ENCODE peak calls at places on chromosome 9, in four cellular contexts. D is neural progenitor cell, Z is heart left ventricle, Y is NT2/D1. E is an unnamed sample. For H3K36me3, the result is how much of the 10 kb centered on the place peaks cover.

GRCh38 chr9:89750117-89750551 is 145.3 kb downstream of the GADD45G start:
- DNase-seq in D (peak), Y (no peak), Z (peak), E (no peak)

GRCh38 chr9:126661521-126662251 is 48.0 kb downstream of the LMX1B start:
- DNase-seq in Z (no peak), D (peak), Y (peak), E (no peak)

GRCh38 chr9:38032266-38032830 is 36.7 kb downstream of the SHB start:
- DNase-seq in D (no peak), Z (no peak), Y (no peak), E (no peak)

GRCh38 chr9:81741103-81741502 is 51.8 kb upstream of the TLE1 start:
- DNase-seq in Y (no peak), Z (no peak), D (no peak), E (no peak)

GRCh38 chr9:107465467-107466451 is 23.8 kb downstream of the KLF4 start:
- DNase-seq in Y (no peak), D (peak), Z (peak), E (peak)

GRCh38 chr9:130535818-130536521 is 43.4 kb upstream of the FUBP3 start:
- DNase-seq in Z (no peak), D (peak), Y (no peak), E (peak)

GRCh38 chr9:111559000-111559610 is 34.1 kb downstream of the ZNF483 start:
- DNase-seq in Y (no peak), D (no peak), Z (no peak), E (no peak)

GRCh38 chr9:137454506-137455360 is 4.4 kb downstream of the NSMF start:
- DNase-seq in Y (no peak), Z (peak), D (peak), E (no peak)

GRCh38 chr9:114364528-114365041 is 23.2 kb downstream of the AKNA start:
- DNase-seq in D (no peak), Y (no peak), Z (no peak), E (no peak)

GRCh38 chr9:104682642-104683041 is 11.7 kb upstream of the OR13D1 start:
- DNase-seq in D (peak), Y (peak), Z (no peak), E (peak)

GRCh38 chr9:115717711-115718173 is 435.8 kb upstream of the PAPPA start:
- DNase-seq in D (no peak), Z (no peak), Y (no peak), E (peak)

GRCh38 chr9:1531411-1531903 is 481.3 kb downstream of the DMRT2 start:
- DNase-seq in D (no peak), Z (no peak), Y (no peak), E (no peak)

GRCh38 chr9:38125889-38126288 is 56.9 kb upstream of the SHB start:
- DNase-seq in Z (no peak), Y (no peak), D (no peak), E (no peak)

GRCh38 chr9:2904242-2904930 is 60.5 kb upstream of the PUM3 start:
- DNase-seq in Y (no peak), Z (no peak), D (peak), E (no peak)

GRCh38 chr9:70117835-70118319 is 74.2 kb downstream of the MAMDC2 start:
- DNase-seq in Z (no peak), D (no peak), Y (no peak), E (peak)

GRCh38 chr9:79565245-79565644 is 6.5 kb upstream of the TLE4 start:
- DNase-seq in D (no peak), Z (no peak), Y (no peak), E (no peak)

GRCh38 chr9:3830296-3830695 is 304.5 kb upstream of the RFX3 start:
- DNase-seq in Y (no peak), D (peak), Z (no peak), E (no peak)

GRCh38 chr9:109499631-109500120 is 1.6 kb upstream of the PTPN3 start:
- DNase-seq in Y (no peak), Z (peak), D (peak), E (peak)

GRCh38 chr9:33921967-33922895 is 105.3 kb downstream of the UBE2R2 start:
- DNase-seq in D (peak), Z (no peak), Y (peak), E (peak)

GRCh38 chr9:19381656-19382055 is 1.6 kb upstream of the RPS6 start:
- DNase-seq in Y (no peak), D (no peak), Z (no peak), E (no peak)

GRCh38 chr9:134730761-134731496 is 89.3 kb downstream of the COL5A1 start:
- DNase-seq in D (no peak), Z (no peak), Y (no peak), E (no peak)

GRCh38 chr9:113463418-113464285 is at the start of gene RGS3:
- DNase-seq in D (peak), Z (peak), Y (peak), E (peak)

GRCh38 chr9:107363511-107364182 is 80.6 kb downstream of the RAD23B start:
- DNase-seq in Z (no peak), Y (no peak), D (peak), E (no peak)

GRCh38 chr9:5072871-5073270 is 87.8 kb downstream of the JAK2 start:
- DNase-seq in D (no peak), Z (no peak), Y (no peak), E (no peak)

GRCh38 chr9:126122901-126123616 is 203.6 kb upstream of the MVB12B start:
- DNase-seq in Z (no peak), Y (no peak), D (no peak), E (no peak)

GRCh38 chr9:127673234-127673633 is 33.6 kb upstream of the CFAP157 start:
- DNase-seq in Z (no peak), Y (no peak), D (no peak), E (no peak)

GRCh38 chr9:36738318-36738975 is 165.8 kb downstream of the MELK start:
- DNase-seq in Z (no peak), Y (no peak), D (no peak), E (peak)

GRCh38 chr9:6909186-6909585 is 151.4 kb downstream of the KDM4C start:
- DNase-seq in Z (no peak), Y (no peak), D (no peak), E (no peak)

GRCh38 chr9:117341161-117341560 is 73.7 kb downstream of the ASTN2 start:
- DNase-seq in Y (no peak), Z (no peak), D (no peak), E (no peak)

GRCh38 chr9:125126019-125126746 is 17.1 kb downstream of the SCAI start:
- DNase-seq in Y (no peak), Z (peak), D (no peak), E (peak)

GRCh38 chr9:104304925-104305324 is 199.1 kb upstream of the OR13F1 start:
- DNase-seq in Z (no peak), Y (peak), D (peak), E (no peak)

GRCh38 chr9:82679488-82679887 is 383.5 kb downstream of the RASEF start:
- DNase-seq in Y (no peak), D (no peak), Z (no peak), E (no peak)

DNA sequence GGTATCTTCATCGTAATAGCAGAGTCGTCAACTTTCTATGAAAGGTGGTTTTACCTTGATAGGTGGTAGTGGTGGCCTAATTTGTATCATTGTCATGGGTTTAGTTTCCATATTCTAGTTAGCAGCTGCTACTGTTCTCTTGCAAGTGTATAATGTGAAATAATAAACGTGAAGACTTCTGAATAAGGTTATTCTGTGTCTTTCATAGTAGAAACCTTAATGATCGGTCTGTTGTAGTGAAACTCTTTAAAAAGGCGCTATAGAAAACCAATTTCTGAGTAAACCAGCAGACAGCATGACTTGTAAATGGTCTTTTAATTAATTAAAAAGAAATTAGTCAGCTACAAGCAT is 1.6 kb downstream of the SET start:
- DNase-seq in Z (no peak), Y (no peak), D (no peak), E (no peak)
- H3K36me3 ChIP-seq in Z (under half), Y (half or more), D (under half), E (under half)

DNA sequence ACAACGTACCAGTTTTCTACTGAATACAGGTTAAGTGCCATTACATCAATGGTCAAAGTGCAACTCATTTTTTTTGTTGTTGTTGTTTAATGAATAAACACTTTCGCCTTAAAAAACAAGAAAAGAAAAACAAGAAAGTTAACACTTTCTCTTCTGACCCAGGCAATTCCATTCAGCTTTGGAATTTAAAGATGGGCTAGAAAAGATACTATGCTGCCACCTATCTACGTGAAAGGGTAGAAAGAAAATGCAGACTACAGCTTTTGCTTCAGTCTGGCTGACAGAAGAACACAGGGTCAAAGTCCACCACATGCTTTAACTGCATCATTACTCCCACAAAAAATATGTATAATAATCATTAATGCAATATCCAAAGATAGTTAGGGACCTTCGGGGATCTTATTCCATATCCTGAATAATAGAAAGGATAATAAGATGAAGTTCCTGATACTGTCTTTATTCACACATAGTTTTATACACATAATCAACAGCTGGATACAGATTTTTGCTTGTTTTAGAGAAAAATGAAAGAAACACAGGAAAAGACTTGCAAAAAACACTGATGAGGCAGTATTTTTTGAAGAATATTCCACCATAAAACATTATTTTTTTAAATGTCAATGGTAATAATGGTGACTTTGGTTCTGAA is 40.4 kb downstream of the ZDHHC21 start:
- DNase-seq in D (peak), Z (no peak), Y (peak), E (peak)
- H3K36me3 ChIP-seq in D (under half), Z (under half), Y (under half), E (under half)

DNA sequence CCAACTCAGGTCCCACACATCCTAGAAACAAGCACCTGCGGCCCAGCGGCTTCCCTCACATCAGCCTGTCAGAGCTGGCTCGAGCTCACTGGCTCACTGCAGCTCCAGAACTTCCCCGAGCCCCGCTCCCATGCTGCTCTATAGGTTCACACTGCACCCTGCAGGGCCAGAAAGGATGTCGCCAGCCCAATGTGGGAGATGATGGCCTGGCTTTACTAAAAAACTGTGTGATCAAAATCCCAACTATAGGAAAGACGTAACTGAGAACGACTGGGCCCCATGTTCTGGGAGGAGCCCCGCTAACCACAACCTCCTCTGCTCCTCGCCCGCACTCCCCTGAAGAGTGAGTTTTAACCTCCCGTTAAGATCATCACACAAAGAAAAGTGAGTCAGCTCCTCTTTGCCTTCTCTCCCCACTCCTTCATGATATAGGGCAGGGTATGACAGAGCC is 4.6 kb downstream of the SURF4 start:
- DNase-seq in D (no peak), Z (no peak), Y (no peak), E (no peak)
- H3K36me3 ChIP-seq in D (under half), Z (under half), Y (half or more), E (under half)

GRCh38 chr9:21579743-21580142 is 97.6 kb upstream of the IFNE start:
- DNase-seq in Z (no peak), D (no peak), Y (no peak), E (no peak)

GRCh38 chr9:21579209-21579608 is 97.1 kb upstream of the IFNE start:
- DNase-seq in D (no peak), Z (no peak), Y (no peak), E (no peak)

GRCh38 chr9:21580636-21581353 is 98.7 kb upstream of the IFNE start:
- DNase-seq in D (no peak), Z (no peak), Y (no peak), E (no peak)

GRCh38 chr9:21574261-21574660 is 92.1 kb upstream of the IFNE start:
- DNase-seq in Z (no peak), Y (no peak), D (no peak), E (no peak)

DNA sequence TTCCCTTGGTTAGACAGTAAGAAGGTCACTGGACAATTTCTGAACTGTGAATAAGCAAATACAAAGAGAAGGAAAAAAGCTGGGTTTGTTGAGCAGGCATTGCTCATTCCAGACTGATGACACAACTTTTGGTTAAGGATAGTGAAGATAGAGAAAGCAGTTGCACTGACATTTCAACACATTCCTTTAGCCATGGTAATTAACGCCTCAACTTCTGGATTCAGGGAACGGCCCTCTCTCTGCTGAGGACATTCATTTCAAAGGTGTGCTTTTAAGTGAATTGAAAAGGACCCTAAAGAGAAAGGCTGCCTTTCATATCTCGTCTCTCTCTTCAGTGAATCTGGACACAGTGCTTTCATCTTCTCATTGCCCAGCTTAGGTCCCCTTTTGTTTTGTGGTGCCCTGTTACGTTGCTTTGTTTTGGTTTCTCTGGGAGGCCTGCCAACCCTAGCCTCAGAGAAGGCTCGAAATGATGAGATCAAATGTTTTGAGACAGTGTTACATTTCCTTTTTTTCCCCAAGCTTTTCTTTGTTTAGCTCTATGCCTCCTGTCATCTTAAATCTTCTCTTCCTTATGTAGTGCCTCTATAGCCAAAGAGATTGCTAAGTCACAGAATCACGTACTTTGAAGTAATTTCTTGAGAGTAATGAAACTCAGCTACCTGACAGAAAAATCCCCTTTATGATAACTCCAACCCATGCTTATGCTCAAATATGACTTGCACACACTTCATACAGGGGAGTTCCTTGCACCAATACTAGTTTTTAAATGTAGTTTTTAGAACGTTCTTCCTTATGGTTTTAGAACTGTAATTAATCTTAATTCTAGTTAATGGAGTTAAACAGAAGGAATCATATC is 94.4 kb upstream of the IFNE start:
- DNase-seq in Z (no peak), D (peak), Y (no peak), E (peak)
- H3K36me3 ChIP-seq in Z (under half), D (under half), Y (under half), E (under half)

GRCh38 chr9:133098871-133099270 is 22.2 kb downstream of the RALGDS start:
- DNase-seq in Z (no peak), Y (no peak), D (no peak), E (no peak)
- H3K36me3 ChIP-seq in Z (half or more), Y (half or more), D (under half), E (half or more)

GRCh38 chr9:121339437-121339836 is 30.6 kb downstream of the STOM start:
- DNase-seq in D (no peak), Y (no peak), Z (no peak), E (no peak)
- H3K36me3 ChIP-seq in D (under half), Y (under half), Z (under half), E (half or more)

GRCh38 chr9:15885464-15885863 is 332.6 kb downstream of the CCDC171 start:
- DNase-seq in Z (no peak), Y (no peak), D (no peak), E (no peak)

DNA sequence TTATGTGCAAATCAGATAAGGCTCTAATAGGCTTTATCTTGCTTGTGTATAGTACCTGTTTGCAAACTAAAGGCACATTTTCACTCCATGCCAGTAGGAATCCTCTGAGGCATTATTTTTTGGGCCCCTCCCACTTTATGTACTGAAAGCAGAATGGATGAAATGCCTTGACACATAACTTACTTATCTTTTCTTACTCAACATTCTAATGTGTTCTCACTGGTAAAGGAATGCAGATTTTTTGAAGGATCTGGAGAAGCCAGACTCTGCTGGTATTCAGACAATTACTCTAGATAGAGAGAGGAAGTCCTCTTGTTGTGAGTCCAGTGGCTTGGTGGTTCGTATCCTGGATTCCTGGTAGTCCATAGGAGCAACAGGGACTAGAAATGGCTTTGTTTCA is 336.7 kb downstream of the CCDC171 start:
- DNase-seq in Z (no peak), D (no peak), Y (no peak), E (peak)
- H3K36me3 ChIP-seq in Z (under half), D (under half), Y (under half), E (under half)

E was measured in adipocyte.